ENCODE peak calls at places on chromosomes 5 and 9, in five cellular contexts. U is sigmoid colon, D is tibial nerve, Y is K562, X is SK-N-SH. H is an unnamed sample.

GRCh38 chr5:1140188-1140817 is 28.4 kb upstream of the SLC12A7 start:
- DNase-seq in U (peak), D (peak), Y (peak), X (peak), H (peak)

GRCh38 chr9:133888048-133888778 is 103.9 kb downstream of the VAV2 start:
- DNase-seq in U (no peak), D (no peak), Y (no peak), X (peak), H (no peak)

GRCh38 chr9:124040935-124041816 is 29.6 kb downstream of the LHX2 start:
- DNase-seq in U (no peak), D (no peak), Y (peak), X (peak), H (no peak)

GRCh38 chr9:100819980-100820379 is 208.5 kb upstream of the PLPPR1 start:
- DNase-seq in U (no peak), D (no peak), Y (no peak), X (no peak), H (no peak)

GRCh38 chr5:134568761-134569725 is 43.6 kb downstream of the JADE2 start:
- DNase-seq in U (peak), D (peak), Y (no peak), X (peak), H (peak)

GRCh38 chr5:69083412-69083811 is 10.4 kb upstream of the SLC30A5 start:
- DNase-seq in U (no peak), D (no peak), Y (peak), X (no peak), H (peak)

GRCh38 chr5:38556115-38556598 is 289 bp downstream of the LIFR start:
- DNase-seq in U (no peak), D (no peak), Y (no peak), X (no peak), H (no peak)

GRCh38 chr5:6260846-6261245 is 117.5 kb downstream of the MED10 start:
- DNase-seq in U (no peak), D (no peak), Y (no peak), X (no peak), H (no peak)

GRCh38 chr5:75921011-75921410 is 162.2 kb upstream of the SV2C start:
- DNase-seq in U (no peak), D (no peak), Y (no peak), X (no peak), H (no peak)

GRCh38 chr5:73776405-73776804 is 150.4 kb downstream of the ARHGEF28 start:
- DNase-seq in U (no peak), D (no peak), Y (no peak), X (no peak), H (no peak)

GRCh38 chr9:127556871-127557270 is 55.2 kb upstream of the STXBP1 start:
- DNase-seq in U (no peak), D (no peak), Y (no peak), X (no peak), H (no peak)

GRCh38 chr9:89505795-89506385 is 8.0 kb upstream of the SEMA4D start:
- DNase-seq in U (no peak), D (no peak), Y (no peak), X (no peak), H (no peak)

GRCh38 chr9:98326402-98327248 is 71.2 kb upstream of the TBC1D2 start:
- DNase-seq in U (no peak), D (no peak), Y (peak), X (no peak), H (no peak)

GRCh38 chr5:61178702-61179101 is 16.4 kb upstream of the SMIM15 start:
- DNase-seq in U (no peak), D (no peak), Y (no peak), X (no peak), H (no peak)
- TF ChIP-seq EP300 in U (no peak), D (no peak), Y (no peak), X (no peak), H (no peak)

GRCh38 chr5:172443441-172444109 is 10.8 kb downstream of the SH3PXD2B start:
- DNase-seq in U (peak), D (peak), Y (peak), X (peak), H (peak)
- TF ChIP-seq EP300 in U (peak), D (peak), Y (peak), X (peak), H (no peak)

GRCh38 chr5:26572486-26572885 is 465.9 kb downstream of the CDH9 start:
- DNase-seq in U (no peak), D (no peak), Y (no peak), X (no peak), H (no peak)
- TF ChIP-seq EP300 in U (no peak), D (no peak), Y (no peak), X (no peak), H (no peak)

DNA sequence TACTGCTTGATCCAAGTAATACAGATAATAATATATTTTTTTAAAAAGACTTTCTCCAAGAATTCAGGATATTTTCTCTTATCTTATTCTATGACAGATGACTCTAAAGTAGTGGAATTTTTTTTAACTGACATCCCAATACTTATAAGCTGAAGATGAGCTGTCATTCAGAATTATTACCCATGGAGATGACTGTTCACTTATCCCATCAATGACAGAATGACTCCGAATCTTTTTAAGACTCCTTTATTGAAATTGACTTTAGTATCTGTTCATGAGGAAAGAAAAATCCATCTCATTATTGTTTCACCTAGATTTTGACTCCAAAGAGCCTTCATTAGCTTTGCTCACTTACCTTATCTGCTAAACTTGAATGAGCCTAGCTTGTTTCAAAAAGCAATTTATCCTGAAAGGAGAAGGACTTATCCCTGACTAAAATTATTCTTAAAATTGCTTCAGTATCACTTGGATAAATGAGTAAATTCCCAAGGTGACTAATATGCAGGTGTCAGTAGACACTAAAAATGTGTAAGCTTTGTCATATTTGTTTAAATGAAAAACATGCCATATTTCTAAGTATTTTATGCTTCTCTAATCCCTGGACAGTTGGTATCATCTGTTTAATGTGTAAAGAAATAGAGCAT is 146.9 kb downstream of the PLCXD3 start:
- DNase-seq in U (no peak), D (no peak), Y (no peak), X (no peak), H (no peak)
- TF ChIP-seq EP300 in U (no peak), D (no peak), Y (no peak), X (no peak), H (no peak)

GRCh38 chr9:129483467-129484324 is 137.2 kb downstream of the C9orf50 start:
- DNase-seq in U (peak), D (peak), Y (peak), X (no peak), H (peak)
- TF ChIP-seq EP300 in U (peak), D (peak), Y (no peak), X (no peak), H (no peak)

DNA sequence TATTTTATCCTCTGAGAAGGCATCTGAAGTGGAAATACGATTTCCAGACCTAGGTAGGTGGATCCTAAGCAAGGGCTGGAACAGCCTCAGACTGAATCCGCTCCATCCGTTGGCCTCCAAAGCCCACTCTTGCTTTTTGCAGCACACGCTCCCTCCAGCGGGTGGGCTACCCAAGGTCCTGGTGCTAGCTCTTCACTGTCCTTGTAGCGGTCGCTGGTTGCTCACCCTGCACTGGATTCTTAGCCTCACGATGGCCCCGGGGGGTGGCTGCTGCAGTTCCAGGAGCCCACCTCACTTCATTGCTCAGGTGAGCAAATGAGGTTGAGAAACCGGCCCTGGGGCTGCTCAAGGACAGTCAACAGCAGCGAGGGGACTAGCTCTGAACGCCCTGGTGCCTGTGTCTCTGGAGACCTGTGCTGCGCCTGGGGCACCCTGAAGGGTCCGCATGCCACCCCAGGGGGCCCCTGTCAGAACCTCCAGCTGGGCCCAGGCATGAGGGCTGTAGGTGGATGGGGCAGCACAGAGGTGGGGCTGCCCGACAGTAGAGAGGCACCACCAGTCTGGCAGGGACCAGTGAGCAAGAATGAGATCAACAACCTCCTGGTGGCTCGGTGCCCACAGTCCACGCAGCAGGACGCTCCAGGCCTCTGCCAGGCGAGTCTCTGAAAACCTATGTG is 4.3 kb downstream of the MGAT4B start:
- DNase-seq in U (peak), D (no peak), Y (no peak), X (no peak), H (no peak)
- TF ChIP-seq EP300 in U (no peak), D (no peak), Y (no peak), X (no peak), H (no peak)

GRCh38 chr5:158398360-158399201 is 539.6 kb upstream of the CLINT1 start:
- DNase-seq in U (no peak), D (no peak), Y (no peak), X (no peak), H (no peak)
- TF ChIP-seq EP300 in U (no peak), D (no peak), Y (no peak), X (no peak), H (no peak)

GRCh38 chr5:165594693-165595092 is 2089.3 kb downstream of the MAT2B start:
- DNase-seq in U (no peak), D (no peak), Y (no peak), X (no peak), H (no peak)
- TF ChIP-seq EP300 in U (no peak), D (no peak), Y (no peak), X (no peak), H (no peak)

GRCh38 chr5:164266571-164266970 is 761.2 kb downstream of the MAT2B start:
- DNase-seq in U (no peak), D (no peak), Y (no peak), X (no peak), H (no peak)
- TF ChIP-seq EP300 in U (no peak), D (no peak), Y (no peak), X (no peak), H (no peak)

GRCh38 chr5:8461543-8461942 is 592.6 kb downstream of the MTRR start:
- DNase-seq in U (no peak), D (no peak), Y (peak), X (no peak), H (no peak)
- TF ChIP-seq EP300 in U (no peak), D (no peak), Y (no peak), X (no peak), H (no peak)